ENCODE peak calls at places on chromosomes 2 and 18, in seven cellular contexts. E is NCI-H1105, F is GM23248, V is AG09319, I is HL-60, L is ACHN, P is HT1080. Q is an unnamed sample.

GRCh38 chr2:43995733-43996533 is at the start of gene LRPPRC:
- DNase-seq in E (peak; percentile 94), F (peak; percentile 99), V (peak; percentile 90), I (peak; percentile 93), L (peak; percentile 98), P (peak; percentile 92), Q (peak; percentile 91)

GRCh38 chr2:168434164-168434563 is 21.9 kb upstream of the CERS6 start:
- DNase-seq in E (peak; percentile 91), F (no peak), V (no peak), I (no peak), L (no peak), P (no peak), Q (no peak)

GRCh38 chr18:44229693-44230108 is 451.0 kb upstream of the SETBP1 start:
- DNase-seq in E (peak; percentile 17), F (peak; percentile 51), V (peak; percentile 27), I (no peak), L (no peak), P (peak; percentile 49), Q (no peak)

GRCh38 chr2:74194799-74195198 is 3.6 kb upstream of the MTHFD2 start:
- DNase-seq in E (no peak), F (no peak), V (no peak), I (no peak), L (no peak), P (no peak), Q (no peak)

GRCh38 chr2:26616864-26617135 is 24.4 kb downstream of the CIB4 start:
- DNase-seq in E (no peak), F (no peak), V (no peak), I (no peak), L (no peak), P (no peak), Q (no peak)

GRCh38 chr2:230849633-230850357 is 14.9 kb upstream of the ITM2C start:
- DNase-seq in E (no peak), F (peak; percentile 30), V (no peak), I (no peak), L (no peak), P (no peak), Q (no peak)

GRCh38 chr2:107132141-107132540 is 246.2 kb upstream of the ST6GAL2 start:
- DNase-seq in E (no peak), F (no peak), V (no peak), I (no peak), L (no peak), P (no peak), Q (no peak)

GRCh38 chr18:60232541-60232940 is 140.0 kb downstream of the MC4R start:
- DNase-seq in E (no peak), F (peak; percentile 53), V (no peak), I (no peak), L (peak; percentile 30), P (peak; percentile 79), Q (no peak)

GRCh38 chr2:158760887-158761286 is 34.2 kb upstream of the DAPL1 start:
- DNase-seq in E (no peak), F (no peak), V (no peak), I (no peak), L (no peak), P (no peak), Q (no peak)

GRCh38 chr18:8721716-8722115 is 16.4 kb downstream of the MTCL1 start:
- DNase-seq in E (no peak), F (peak; percentile 69), V (no peak), I (no peak), L (peak; percentile 43), P (peak; percentile 80), Q (no peak)

GRCh38 chr2:85682378-85682777 is 11.8 kb upstream of the GNLY start:
- DNase-seq in E (no peak), F (peak; percentile 72), V (no peak), I (no peak), L (no peak), P (no peak), Q (no peak)

GRCh38 chr18:61677435-61677830 is 215.4 kb downstream of the RNF152 start:
- DNase-seq in E (no peak), F (no peak), V (no peak), I (no peak), L (no peak), P (no peak), Q (no peak)

GRCh38 chr2:155733091-155733870 is 599.2 kb downstream of the NR4A2 start:
- DNase-seq in E (no peak), F (no peak), V (no peak), I (no peak), L (no peak), P (no peak), Q (no peak)

GRCh38 chr2:181307203-181307991 is 149.8 kb upstream of the ITGA4 start:
- DNase-seq in E (no peak), F (no peak), V (no peak), I (no peak), L (no peak), P (no peak), Q (no peak)

GRCh38 chr2:130241041-130241707 is 42.9 kb upstream of the TUBA3E start:
- DNase-seq in E (no peak), F (no peak), V (no peak), I (no peak), L (peak; percentile 73), P (peak; percentile 96), Q (peak; percentile 29)

GRCh38 chr2:9074930-9075329 is 71.4 kb upstream of the MBOAT2 start:
- DNase-seq in E (no peak), F (no peak), V (no peak), I (no peak), L (no peak), P (peak; percentile 36), Q (no peak)

GRCh38 chr2:26471766-26472706 is 5.9 kb downstream of the OTOF start:
- DNase-seq in E (no peak), F (no peak), V (no peak), I (no peak), L (no peak), P (no peak), Q (no peak)

GRCh38 chr2:194346189-194346588 is 1310.8 kb upstream of the SLC39A10 start:
- DNase-seq in E (peak; percentile 38), F (no peak), V (no peak), I (no peak), L (no peak), P (no peak), Q (no peak)

GRCh38 chr2:136383161-136383560 is 265.2 kb upstream of the CXCR4 start:
- DNase-seq in E (no peak), F (no peak), V (no peak), I (no peak), L (no peak), P (no peak), Q (no peak)

GRCh38 chr2:157312866-157313486 is 12.6 kb downstream of the ERMN start:
- DNase-seq in E (no peak), F (peak; percentile 62), V (no peak), I (no peak), L (no peak), P (no peak), Q (no peak)

GRCh38 chr2:162198239-162198638 is 45.0 kb downstream of the FAP start:
- DNase-seq in E (no peak), F (no peak), V (no peak), I (no peak), L (no peak), P (no peak), Q (no peak)

GRCh38 chr18:29074147-29074546 is 897.2 kb upstream of the CDH2 start:
- DNase-seq in E (no peak), F (no peak), V (no peak), I (no peak), L (no peak), P (no peak), Q (no peak)

GRCh38 chr2:73907840-73908452 is 15.1 kb downstream of the ACTG2 start:
- DNase-seq in E (no peak), F (peak; percentile 54), V (no peak), I (no peak), L (peak; percentile 21), P (peak; percentile 77), Q (no peak)

GRCh38 chr2:142681952-142682351 is 195.5 kb upstream of the KYNU start:
- DNase-seq in E (no peak), F (no peak), V (no peak), I (no peak), L (no peak), P (no peak), Q (no peak)

GRCh38 chr2:239824051-239824694 is 201.0 kb downstream of the NDUFA10 start:
- DNase-seq in E (peak; percentile 45), F (peak; percentile 11), V (no peak), I (no peak), L (peak; percentile 28), P (peak; percentile 58), Q (no peak)

GRCh38 chr2:21333249-21333648 is 209.5 kb downstream of the TDRD15 start:
- DNase-seq in E (no peak), F (no peak), V (no peak), I (no peak), L (no peak), P (no peak), Q (no peak)

GRCh38 chr2:221705478-221705877 is 133.4 kb upstream of the EPHA4 start:
- DNase-seq in E (no peak), F (no peak), V (no peak), I (no peak), L (no peak), P (no peak), Q (no peak)

GRCh38 chr2:62724886-62725711 is 19.6 kb downstream of the EHBP1 start:
- DNase-seq in E (no peak), F (no peak), V (no peak), I (no peak), L (peak; percentile 41), P (no peak), Q (no peak)

GRCh38 chr18:49431563-49431962 is 28.9 kb downstream of the DYM start:
- DNase-seq in E (no peak), F (no peak), V (no peak), I (no peak), L (no peak), P (no peak), Q (no peak)

GRCh38 chr2:181077128-181077709 is 96.8 kb downstream of the UBE2E3 start:
- DNase-seq in E (peak; percentile 16), F (peak; percentile 64), V (no peak), I (no peak), L (peak; percentile 68), P (peak; percentile 53), Q (no peak)

GRCh38 chr2:36352024-36352398 is 3.6 kb upstream of the CRIM1 start:
- DNase-seq in E (no peak), F (peak; percentile 75), V (no peak), I (no peak), L (peak; percentile 80), P (peak; percentile 65), Q (no peak)

GRCh38 chr2:188766086-188766856 is 207.9 kb upstream of the COL3A1 start:
- DNase-seq in E (no peak), F (peak; percentile 63), V (no peak), I (no peak), L (no peak), P (no peak), Q (no peak)

GRCh38 chr2:10555810-10556111 is 107.6 kb upstream of the ODC1 start:
- DNase-seq in E (no peak), F (no peak), V (no peak), I (no peak), L (no peak), P (no peak), Q (no peak)

GRCh38 chr18:23515911-23516546 is 12.7 kb downstream of the RMC1 start:
- DNase-seq in E (peak; percentile 78), F (peak; percentile 80), V (peak; percentile 52), I (peak; percentile 75), L (peak; percentile 80), P (peak; percentile 62), Q (no peak)